ENCODE peak calls at places on chromosome 21, in six cellular contexts. W is cardiac fibroblast; O is naive thymus-derived CD4-positive, alpha-beta T cell; F is right cardiac atrium; K is AG10803; U is fibroblast of mammary gland. T is an unnamed sample.

GRCh38 chr21:30256100-30256499 is 26.6 kb downstream of the KRTAP24-1 start:
- DNase-seq in O (no peak), K (no peak), U (no peak), W (no peak), F (no peak), T (no peak)

GRCh38 chr21:36477001-36477400 is 2.9 kb downstream of the CLDN14 start:
- DNase-seq in K (no peak), O (no peak), W (no peak), F (no peak), U (no peak), T (no peak)

GRCh38 chr21:46135782-46136181 is 19.6 kb downstream of the FTCD start:
- DNase-seq in U (peak), K (no peak), W (no peak), F (no peak), O (no peak), T (no peak)

GRCh38 chr21:34983680-34984086 is 65.4 kb downstream of the RUNX1 start:
- DNase-seq in F (no peak), W (peak), O (peak), K (peak), U (peak), T (no peak)

GRCh38 chr21:15495965-15496364 is 233.8 kb upstream of the USP25 start:
- DNase-seq in K (no peak), F (no peak), W (peak), O (no peak), U (peak), T (peak)

GRCh38 chr21:26923986-26924385 is 42.9 kb downstream of the ADAMTS5 start:
- DNase-seq in F (no peak), W (no peak), O (no peak), K (no peak), U (no peak), T (no peak)

GRCh38 chr21:41565550-41565949 is 57.6 kb upstream of the TMPRSS2 start:
- DNase-seq in O (no peak), K (no peak), W (no peak), F (no peak), U (no peak), T (no peak)

GRCh38 chr21:38140192-38140905 is 116.4 kb upstream of the KCNJ15 start:
- DNase-seq in F (peak), O (no peak), W (peak), K (peak), U (peak), T (peak)

GRCh38 chr21:46050651-46051378 is 47.1 kb upstream of the COL6A2 start:
- DNase-seq in K (no peak), F (no peak), W (no peak), U (no peak), O (no peak), T (no peak)

DNA sequence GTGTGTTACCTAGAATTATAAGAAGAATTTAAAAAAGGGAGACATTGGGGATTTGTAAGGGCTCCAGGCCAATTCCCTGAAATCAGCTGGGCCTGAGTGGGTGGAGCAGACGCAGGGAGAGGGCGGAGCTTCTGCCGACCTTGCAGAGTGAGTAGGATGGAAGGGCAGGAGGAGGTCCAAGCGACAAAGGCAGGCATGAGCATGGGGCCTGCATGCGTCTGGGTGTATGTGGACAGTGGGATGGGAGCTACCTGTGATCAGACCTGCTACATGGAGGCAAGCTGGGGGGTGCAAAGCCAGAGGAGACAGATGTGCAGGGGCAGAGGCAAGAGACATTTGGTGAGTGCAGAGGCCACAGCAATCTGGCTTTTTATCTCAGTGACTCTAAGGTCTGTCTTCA is 105.3 kb upstream of the OLIG2 start:
- DNase-seq in O (no peak), U (no peak), K (no peak), W (no peak), F (no peak), T (no peak)
- H3K4me3 ChIP-seq in O (no peak), U (no peak), K (no peak), W (no peak), F (no peak), T (no peak)

GRCh38 chr21:44495641-44496040 is 40.3 kb downstream of the LRRC3 start:
- DNase-seq in U (no peak), K (no peak), O (no peak), F (no peak), W (no peak), T (no peak)

GRCh38 chr21:44496196-44496899 is 41.0 kb downstream of the LRRC3 start:
- DNase-seq in K (no peak), O (no peak), U (no peak), F (no peak), W (no peak), T (no peak)

GRCh38 chr21:44496900-44497550 is 41.7 kb downstream of the LRRC3 start:
- DNase-seq in U (no peak), F (no peak), O (no peak), K (no peak), W (no peak), T (no peak)

GRCh38 chr21:44494418-44494817 is 39.1 kb downstream of the LRRC3 start:
- DNase-seq in O (no peak), K (no peak), F (no peak), W (no peak), U (no peak), T (no peak)

GRCh38 chr21:44494956-44495355 is 39.6 kb downstream of the LRRC3 start:
- DNase-seq in F (no peak), U (no peak), O (no peak), W (no peak), K (no peak), T (no peak)
- H3K4me3 ChIP-seq in F (no peak), U (no peak), O (no peak), W (no peak), K (no peak), T (no peak)

GRCh38 chr21:43332461-43332860 is 94.5 kb downstream of the SIK1 start:
- DNase-seq in W (no peak), U (no peak), F (no peak), O (no peak), K (no peak), T (no peak)
- H3K4me3 ChIP-seq in W (no peak), U (no peak), F (no peak), O (no peak), K (no peak), T (no peak)

DNA sequence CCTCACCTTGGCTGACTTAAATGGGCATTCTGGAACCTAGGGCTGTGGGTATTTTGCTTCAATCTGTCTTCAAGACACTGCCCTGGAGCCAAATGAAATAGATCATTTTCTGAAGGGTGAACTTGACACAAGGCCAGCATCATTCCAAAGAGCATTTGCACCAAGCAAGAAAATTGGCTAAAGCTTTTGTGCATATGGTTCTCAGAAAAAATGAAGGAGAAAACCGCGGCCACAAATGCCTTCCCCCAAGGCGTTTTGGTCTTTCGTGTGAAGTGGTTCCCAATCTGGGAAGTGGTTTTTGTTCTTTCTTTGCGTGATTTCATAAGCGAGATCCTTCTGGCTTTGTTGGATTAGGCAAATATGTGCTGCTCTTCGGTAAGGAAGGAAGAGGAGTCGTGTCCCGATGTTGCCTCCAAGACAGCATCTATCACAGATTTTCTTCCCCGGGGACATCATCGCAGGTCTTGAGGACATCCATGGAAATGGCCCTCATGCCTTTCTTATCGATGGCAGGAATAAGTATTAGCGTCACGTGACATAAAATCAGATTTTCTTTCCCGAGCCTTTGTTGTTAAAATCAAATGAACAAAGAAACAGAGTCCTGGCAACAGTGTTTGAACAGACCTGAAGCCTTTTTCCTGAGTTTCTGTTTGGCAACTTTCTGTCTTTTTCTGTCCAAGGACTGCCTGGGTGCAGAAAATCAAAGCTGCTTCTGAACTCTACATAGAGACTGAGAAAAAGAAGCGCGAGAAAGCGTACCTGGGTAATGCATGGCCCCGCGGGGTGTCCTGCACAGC is 31.0 kb downstream of the ATP5PO start:
- DNase-seq in U (peak), F (no peak), O (no peak), W (peak), K (peak), T (no peak)
- H3K4me3 ChIP-seq in U (peak), F (no peak), O (no peak), W (no peak), K (peak), T (no peak)

GRCh38 chr21:31340942-31341487 is 3.0 kb downstream of the TIAM1 start:
- DNase-seq in K (no peak), W (no peak), U (no peak), O (no peak), F (no peak), T (no peak)

GRCh38 chr21:31346256-31346821 is 2.3 kb upstream of the TIAM1 start:
- DNase-seq in K (peak), W (no peak), F (no peak), U (no peak), O (no peak), T (no peak)

GRCh38 chr21:31342328-31342727 is 1.7 kb downstream of the TIAM1 start:
- DNase-seq in K (no peak), F (no peak), O (no peak), U (no peak), W (no peak), T (no peak)

GRCh38 chr21:31343030-31343510 is 991 bp downstream of the TIAM1 start:
- DNase-seq in W (no peak), U (no peak), F (no peak), O (no peak), K (no peak), T (no peak)

DNA sequence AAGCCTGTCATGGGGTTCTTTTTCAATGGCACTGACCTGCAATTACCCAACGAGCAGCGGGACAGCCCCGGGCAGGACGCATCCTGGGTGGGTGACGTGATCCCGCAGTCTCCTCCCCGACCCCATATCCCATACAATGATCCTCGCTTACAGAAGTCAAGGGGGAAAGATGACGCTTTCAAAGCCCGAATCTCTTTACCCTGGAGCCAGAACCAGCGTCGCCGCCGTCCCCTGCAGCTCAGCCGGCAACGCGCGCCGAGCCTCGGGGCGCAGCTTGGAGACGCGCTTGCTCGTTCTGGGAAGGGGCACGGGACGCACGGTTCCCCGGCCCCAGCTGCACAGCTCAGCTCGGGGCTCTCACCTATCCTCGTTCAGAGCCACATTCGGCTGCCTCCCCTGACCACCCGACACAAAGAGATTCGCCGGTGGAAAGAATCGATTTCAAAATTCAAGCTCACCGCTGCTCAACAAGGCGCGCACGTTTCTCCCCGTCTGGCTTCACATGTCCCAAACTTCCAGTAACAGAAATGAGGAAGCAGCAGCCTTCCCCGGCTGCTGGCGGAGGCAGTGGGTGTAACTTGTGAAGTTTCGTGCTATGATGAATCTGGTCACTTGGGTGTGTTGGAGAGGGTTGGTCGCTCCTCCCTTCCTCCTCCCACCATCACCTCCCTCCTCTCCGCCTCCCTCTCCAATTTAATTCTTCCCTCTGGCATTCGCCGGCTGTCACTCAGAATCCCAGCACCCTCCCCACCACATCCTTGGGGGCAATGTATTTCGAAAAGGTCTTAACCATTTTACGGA is at the start of gene TIAM1:
- DNase-seq in W (peak), U (peak), K (peak), F (peak), O (no peak), T (peak)
- H3K4me3 ChIP-seq in W (peak), U (peak), K (peak), F (peak), O (peak), T (peak)

DNA sequence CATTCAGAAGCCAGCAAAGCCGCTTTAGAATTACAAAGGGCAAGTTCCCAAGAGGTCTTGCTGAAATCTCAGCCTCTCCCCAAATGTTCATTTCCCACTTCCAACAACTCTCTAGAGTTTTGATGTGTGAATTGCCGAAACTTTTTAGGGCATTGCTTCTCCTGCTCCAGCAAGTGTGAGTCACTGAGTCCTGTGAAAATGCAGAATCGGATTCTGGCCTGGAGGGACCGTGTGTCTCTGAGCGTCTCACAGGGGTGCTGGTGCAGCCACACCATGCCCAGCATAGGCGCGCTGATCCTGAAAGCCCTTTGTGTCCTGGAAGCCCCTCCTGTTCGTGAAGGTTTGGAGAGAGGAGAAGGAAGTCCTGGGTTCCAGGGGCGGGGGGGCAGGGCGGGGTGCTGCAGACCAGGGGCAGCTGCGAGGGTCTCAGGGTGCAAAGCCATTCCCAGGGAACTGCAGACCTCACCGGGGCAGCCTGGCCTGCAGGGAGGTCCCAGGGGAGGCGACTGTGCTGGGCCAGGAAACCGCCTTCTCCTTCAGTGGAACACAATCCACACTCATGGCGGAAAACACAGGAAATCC is 43.7 kb upstream of the ADARB1 start:
- DNase-seq in W (peak), K (peak), F (no peak), O (no peak), U (peak), T (peak)
- H3K4me3 ChIP-seq in W (no peak), K (no peak), F (no peak), O (no peak), U (no peak), T (no peak)

T was measured in skeletal muscle cell.